ENCODE peak calls at places on chromosomes 1 and 21, in six cellular contexts. X is prostate gland, M is stomach, L is heart left ventricle, K is GM12891, P is breast epithelium. R is an unnamed sample.

GRCh38 chr1:205766038-205766437 is 9.2 kb downstream of the RAB29 start:
- DNase-seq in K (no peak), X (no peak), P (no peak), L (no peak), M (no peak), R (no peak)

GRCh38 chr21:23480591-23481270 is 2126.6 kb downstream of the MRPL39 start:
- DNase-seq in X (no peak), K (no peak), P (no peak), M (no peak), L (no peak), R (no peak)

GRCh38 chr1:33093004-33093403 is 12.1 kb downstream of the AZIN2 start:
- DNase-seq in L (no peak), M (no peak), X (no peak), K (no peak), P (no peak), R (no peak)

GRCh38 chr21:41289431-41289830 is 27.2 kb upstream of the FAM3B start:
- DNase-seq in M (no peak), P (no peak), L (no peak), K (no peak), X (no peak), R (peak)

GRCh38 chr1:226044514-226045132 is 17.9 kb upstream of the H3-3A start:
- DNase-seq in L (no peak), M (no peak), X (no peak), K (no peak), P (no peak), R (no peak)

GRCh38 chr1:217521317-217521716 is 109.6 kb downstream of the GPATCH2 start:
- DNase-seq in P (no peak), K (no peak), L (no peak), X (no peak), M (no peak), R (no peak)

GRCh38 chr1:58395355-58395754 is 151.2 kb downstream of the OMA1 start:
- DNase-seq in M (no peak), P (no peak), L (peak), X (no peak), K (no peak), R (no peak)

GRCh38 chr1:32772281-32773017 is 44.7 kb downstream of the YARS1 start:
- DNase-seq in X (no peak), P (no peak), L (no peak), M (no peak), K (no peak), R (no peak)

GRCh38 chr1:202018476-202019234 is 8.3 kb downstream of the ELF3 start:
- DNase-seq in M (peak), L (no peak), P (peak), K (no peak), X (peak), R (no peak)

GRCh38 chr1:3029481-3029961 is 8.3 kb downstream of the ACTRT2 start:
- DNase-seq in L (no peak), P (no peak), K (no peak), M (no peak), X (no peak), R (no peak)

GRCh38 chr1:168179411-168180147 is 817 bp downstream of the TIPRL start:
- DNase-seq in X (no peak), M (no peak), L (no peak), K (no peak), P (no peak), R (no peak)

GRCh38 chr21:41610042-41610839 is 102.3 kb upstream of the TMPRSS2 start:
- DNase-seq in M (peak), X (no peak), L (peak), K (peak), P (no peak), R (peak)

GRCh38 chr21:29704719-29705118 is 235.1 kb downstream of the GRIK1 start:
- DNase-seq in X (no peak), M (no peak), L (no peak), P (no peak), K (no peak), R (no peak)

GRCh38 chr21:43330306-43330881 is 96.5 kb downstream of the SIK1 start:
- DNase-seq in L (no peak), X (no peak), P (no peak), M (no peak), K (no peak), R (no peak)

GRCh38 chr1:43067856-43068751 is 104.0 kb downstream of the EBNA1BP2 start:
- DNase-seq in K (no peak), L (no peak), M (no peak), P (no peak), X (no peak), R (peak)

GRCh38 chr1:42960693-42961559 is 2.3 kb upstream of the SLC2A1 start:
- DNase-seq in X (no peak), L (no peak), P (no peak), K (no peak), M (no peak), R (peak)

GRCh38 chr1:155125946-155126493 is 1.7 kb upstream of the EFNA1 start:
- DNase-seq in L (peak), P (peak), K (no peak), M (peak), X (peak), R (peak)

GRCh38 chr1:241401156-241401555 is 44.2 kb upstream of the RGS7 start:
- DNase-seq in M (no peak), X (no peak), L (no peak), P (no peak), K (no peak), R (no peak)

GRCh38 chr1:195197116-195197515 is 1411.1 kb downstream of the KCNT2 start:
- DNase-seq in M (no peak), L (no peak), P (no peak), K (no peak), X (no peak), R (no peak)

GRCh38 chr1:89274431-89274857 is 1.8 kb upstream of the GBP5 start:
- DNase-seq in M (no peak), X (peak), L (no peak), K (no peak), P (no peak), R (no peak)

GRCh38 chr1:228377664-228378452 is 28.8 kb downstream of the TRIM11 start:
- DNase-seq in M (no peak), X (no peak), P (no peak), L (no peak), K (no peak), R (peak)

GRCh38 chr1:1360511-1361169 is 2.3 kb upstream of the MXRA8 start:
- DNase-seq in M (no peak), K (no peak), P (peak), X (no peak), L (peak), R (no peak)

GRCh38 chr1:4825841-4826450 is 171.5 kb downstream of the AJAP1 start:
- DNase-seq in K (peak), X (no peak), M (no peak), P (no peak), L (no peak), R (peak)

GRCh38 chr1:116706123-116706522 is 38.6 kb upstream of the IGSF3 start:
- DNase-seq in X (no peak), L (no peak), P (no peak), M (no peak), K (no peak), R (no peak)

GRCh38 chr1:115838805-115839705 is 1.9 kb downstream of the NHLH2 start:
- DNase-seq in M (peak), L (no peak), K (peak), X (peak), P (peak), R (peak)

GRCh38 chr1:86775395-86775794 is 71.0 kb downstream of the SH3GLB1 start:
- DNase-seq in L (no peak), X (no peak), K (no peak), M (no peak), P (no peak), R (no peak)

GRCh38 chr21:16195476-16195875 is 465.7 kb downstream of the USP25 start:
- DNase-seq in P (no peak), M (no peak), K (no peak), X (no peak), L (no peak), R (no peak)

GRCh38 chr1:1067284-1068076 is 6.6 kb downstream of the RNF223 start:
- DNase-seq in L (no peak), M (peak), P (no peak), X (no peak), K (no peak), R (no peak)

GRCh38 chr1:94332952-94333351 is 85.2 kb upstream of the ABCD3 start:
- DNase-seq in P (no peak), M (no peak), L (no peak), K (no peak), X (no peak), R (no peak)

GRCh38 chr1:47785561-47786271 is 211.5 kb downstream of the TRABD2B start:
- DNase-seq in L (peak), X (no peak), K (no peak), M (no peak), P (no peak), R (no peak)

GRCh38 chr1:44660176-44660575 is 14.1 kb downstream of the TMEM53 start:
- DNase-seq in K (no peak), X (peak), L (peak), M (peak), P (peak), R (peak)

GRCh38 chr1:225179686-225180085 is 248.2 kb downstream of the LBR start:
- DNase-seq in L (no peak), M (no peak), K (no peak), X (no peak), P (no peak), R (no peak)

GRCh38 chr1:70071597-70071996 is 133.8 kb downstream of the LRRC40 start:
- DNase-seq in M (no peak), X (no peak), K (no peak), P (no peak), L (no peak), R (peak)

GRCh38 chr1:94236630-94237290 is 624 bp downstream of the ARHGAP29 start:
- DNase-seq in X (peak), M (peak), P (peak), L (peak), K (no peak), R (peak)

GRCh38 chr1:185499986-185500626 is 183.1 kb upstream of the IVNS1ABP start:
- DNase-seq in X (no peak), P (no peak), L (no peak), M (no peak), K (no peak), R (no peak)

GRCh38 chr1:6274622-6275139 is 13.8 kb upstream of the GPR153 start:
- DNase-seq in M (no peak), K (no peak), X (no peak), L (no peak), P (no peak), R (no peak)

DNA sequence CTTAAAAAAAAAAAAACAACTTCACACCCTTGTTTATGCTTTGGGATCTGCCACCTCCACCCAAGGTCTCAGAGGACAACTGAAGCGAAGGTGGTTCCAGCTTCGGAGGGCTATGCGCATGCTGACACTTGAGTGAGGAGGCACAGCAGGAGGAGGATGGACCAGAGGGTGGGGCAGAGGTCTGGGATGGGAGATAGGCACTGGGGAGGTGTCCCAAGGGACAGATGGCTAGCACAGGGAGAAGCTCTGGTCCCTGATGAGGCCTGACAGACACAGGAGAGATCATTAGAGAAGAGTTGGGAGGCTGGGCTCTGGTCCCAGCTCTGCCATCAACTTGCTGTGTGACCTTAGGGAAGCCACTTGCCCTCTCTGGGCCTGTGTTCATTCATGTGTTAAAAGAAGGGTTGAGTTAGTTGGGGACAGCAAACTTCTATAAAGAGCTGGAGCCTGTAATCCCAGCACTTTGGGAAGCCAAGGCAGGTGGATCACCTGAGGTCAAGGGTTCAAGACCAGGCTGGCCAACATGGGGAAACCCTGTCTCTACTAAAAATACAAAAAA is 16.8 kb downstream of the E2F2 start:
- DNase-seq in X (no peak), K (no peak), P (no peak), M (no peak), L (no peak), R (no peak)
- TF ChIP-seq POLR2A in X (no peak), K (no peak), P (no peak), M (no peak), L (no peak), R (no peak)

GRCh38 chr1:37811027-37811655 is 3.1 kb upstream of the YRDC start:
- DNase-seq in K (peak), P (peak), M (peak), X (no peak), L (peak), R (peak)

GRCh38 chr1:37809942-37810341 is 1.9 kb upstream of the YRDC start:
- DNase-seq in P (no peak), L (no peak), K (no peak), M (no peak), X (no peak), R (no peak)

GRCh38 chr1:37807220-37807554 is 403 bp upstream of the C1orf122 start:
- DNase-seq in L (no peak), M (no peak), K (no peak), X (no peak), P (no peak), R (no peak)

GRCh38 chr1:37807555-37808368 is at the start of the genes C1orf122 and YRDC:
- DNase-seq in K (peak), X (peak), M (peak), P (peak), L (peak), R (peak)

DNA sequence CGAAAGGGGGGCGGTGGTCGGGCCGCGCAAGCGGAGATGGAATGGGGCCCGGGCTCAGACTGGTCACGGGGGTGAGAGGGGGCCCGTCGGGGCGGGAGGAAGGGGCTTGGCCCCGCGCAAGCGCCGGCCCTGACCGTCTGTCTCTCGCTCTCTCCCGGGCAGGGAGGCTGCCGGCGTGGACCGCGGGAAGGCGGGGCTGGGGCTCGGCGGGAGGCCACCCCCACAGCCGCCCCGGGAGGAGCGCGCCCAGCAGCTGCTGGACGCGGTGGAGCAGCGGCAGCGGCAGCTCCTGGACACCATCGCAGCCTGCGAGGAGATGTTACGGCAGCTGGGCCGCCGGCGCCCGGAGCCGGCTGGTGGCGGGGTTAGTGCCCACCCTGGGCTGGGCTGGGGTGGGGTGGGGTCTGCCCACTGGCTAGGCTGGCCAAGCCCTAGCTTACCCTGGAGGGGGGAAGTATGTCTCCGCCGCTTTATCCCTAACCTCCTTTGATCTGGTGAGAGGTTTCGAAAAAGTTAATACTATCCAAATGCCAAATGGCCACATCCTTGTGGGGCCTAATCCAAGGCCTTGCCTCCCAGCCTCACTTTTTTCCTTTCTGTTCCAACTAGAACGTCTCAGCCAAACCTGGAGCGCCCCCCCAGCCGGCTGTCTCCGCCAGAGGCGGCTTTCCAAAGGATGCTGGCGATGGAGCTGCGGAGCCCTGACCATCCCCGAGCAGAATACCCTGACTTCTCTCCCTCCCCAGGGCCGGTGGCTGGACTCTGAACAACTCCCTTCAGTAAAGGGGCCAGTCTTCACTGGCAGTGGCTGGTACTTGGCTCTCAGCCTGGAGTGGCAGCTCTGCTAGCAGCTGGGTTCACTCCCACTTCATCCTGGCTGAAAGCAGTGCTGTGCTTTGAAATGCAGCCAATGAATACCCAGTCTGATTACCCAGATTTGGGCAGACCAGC is 636 bp upstream of the YRDC start:
- DNase-seq in M (peak), P (peak), K (no peak), L (peak), X (peak), R (peak)
- TF ChIP-seq POLR2A in M (no peak), P (no peak), K (no peak), L (no peak), X (no peak), R (no peak)

GRCh38 chr1:234722267-234722704 is 112.3 kb upstream of the IRF2BP2 start:
- DNase-seq in M (no peak), P (no peak), X (no peak), K (no peak), L (peak), R (peak)

GRCh38 chr1:234722904-234723588 is 113.1 kb upstream of the IRF2BP2 start:
- DNase-seq in X (peak), P (peak), K (no peak), L (peak), M (peak), R (peak)

GRCh38 chr1:234725177-234726132 is 115.5 kb upstream of the IRF2BP2 start:
- DNase-seq in M (peak), X (peak), P (peak), K (no peak), L (peak), R (peak)

GRCh38 chr1:234726359-234726836 is 116.4 kb upstream of the IRF2BP2 start:
- DNase-seq in L (no peak), M (no peak), P (no peak), X (peak), K (no peak), R (peak)

GRCh38 chr1:234724517-234725176 is 114.7 kb upstream of the IRF2BP2 start:
- DNase-seq in P (no peak), K (no peak), M (peak), X (no peak), L (peak), R (peak)
- TF ChIP-seq POLR2A in P (no peak), K (no peak), M (no peak), X (no peak), L (no peak), R (peak)

GRCh38 chr1:169367686-169368405 is at the start of the genes BLZF1 and NME7:
- DNase-seq in M (peak), P (peak), L (peak), X (peak), K (peak), R (peak)
- TF ChIP-seq POLR2A in M (no peak), P (no peak), L (no peak), X (peak), K (peak), R (peak)

GRCh38 chr21:35203093-35204021 is 154.3 kb upstream of the RUNX1 start:
- DNase-seq in M (no peak), X (no peak), L (peak), P (no peak), K (no peak), R (no peak)

GRCh38 chr21:35207322-35207721 is 158.2 kb upstream of the RUNX1 start:
- DNase-seq in X (no peak), M (no peak), P (no peak), L (no peak), K (no peak), R (no peak)

GRCh38 chr21:35206141-35207125 is 157.3 kb upstream of the RUNX1 start:
- DNase-seq in M (peak), X (peak), P (peak), K (no peak), L (no peak), R (no peak)

GRCh38 chr21:35204125-35204524 is 155.0 kb upstream of the RUNX1 start:
- DNase-seq in P (no peak), L (no peak), M (no peak), X (no peak), K (no peak), R (no peak)

GRCh38 chr21:35204850-35205564 is 155.9 kb upstream of the RUNX1 start:
- DNase-seq in M (peak), L (peak), P (no peak), K (no peak), X (peak), R (peak)
- TF ChIP-seq POLR2A in M (no peak), L (no peak), P (no peak), K (no peak), X (no peak), R (no peak)

DNA sequence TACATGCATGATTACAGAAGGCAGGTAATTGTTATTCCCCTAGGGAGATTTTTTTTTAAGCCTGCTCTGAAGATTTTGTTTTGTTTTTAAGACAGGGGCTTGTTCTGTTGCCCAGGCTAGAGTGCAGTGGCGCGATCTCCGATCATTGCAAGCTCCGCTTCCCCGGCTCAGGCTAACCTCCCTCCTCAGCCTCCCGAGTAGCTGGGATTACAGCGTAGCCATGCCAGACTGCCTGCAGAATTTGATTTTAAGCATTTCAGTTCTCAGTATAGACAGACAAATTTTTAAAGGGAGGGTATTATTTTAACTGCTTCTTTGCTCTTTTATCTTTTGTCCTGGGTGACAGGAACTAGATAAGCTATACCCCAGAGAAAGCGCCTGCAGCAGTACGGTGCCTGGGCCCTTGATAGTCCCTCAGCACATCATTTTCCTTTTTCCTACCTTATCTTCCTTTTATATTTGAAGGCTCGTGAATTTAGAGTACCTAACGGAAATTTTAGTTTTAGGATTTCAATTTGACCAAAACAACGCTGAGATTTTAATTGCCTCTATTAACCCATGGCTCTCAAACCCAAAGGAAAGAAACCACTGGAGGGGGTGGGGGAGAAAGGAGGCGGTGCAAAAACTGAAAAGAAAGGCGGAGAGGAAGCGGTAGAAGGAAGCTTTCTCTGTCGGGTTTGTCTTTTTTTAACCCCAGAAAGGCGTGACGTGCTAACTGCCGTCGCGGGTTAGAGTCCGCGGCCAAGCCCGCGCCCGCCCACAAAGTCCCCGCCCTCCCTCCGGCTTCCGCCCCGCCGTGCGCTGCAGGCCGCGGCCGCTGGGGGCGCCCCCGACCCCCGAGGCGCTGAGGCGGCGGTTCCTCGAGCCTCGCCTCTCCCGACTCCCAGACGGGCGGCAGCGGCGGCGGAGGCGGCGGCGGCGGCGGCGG is at the start of gene EEIG2:
- DNase-seq in X (peak), M (peak), K (peak), L (peak), P (peak), R (peak)
- TF ChIP-seq POLR2A in X (peak), M (no peak), K (no peak), L (no peak), P (no peak), R (peak)

GRCh38 chr1:46616277-46617107 is at the start of gene MOB3C:
- DNase-seq in L (peak), P (peak), X (peak), K (peak), M (peak), R (peak)
- TF ChIP-seq POLR2A in L (peak), P (no peak), X (peak), K (peak), M (no peak), R (no peak)